ENCODE peak calls at places on chromosomes 16 and 17, in five cellular contexts. D, B, H, I and E are unnamed samples.

GRCh38 chr17:32110596-32110995 is 31.7 kb upstream of the RHOT1 start:
- DNase-seq in I (no peak), H (no peak), D (no peak), B (no peak), E (peak; percentile 45)

GRCh38 chr16:23229714-23230113 is 47.2 kb downstream of the SCNN1G start:
- DNase-seq in H (no peak), B (no peak), D (no peak), I (no peak), E (no peak)

GRCh38 chr16:29958756-29959155 is 3.1 kb upstream of the TMEM219 start:
- DNase-seq in D (no peak), H (no peak), B (no peak), I (no peak), E (no peak)

GRCh38 chr16:8935989-8936388 is 27.7 kb downstream of the USP7 start:
- DNase-seq in B (no peak), I (no peak), D (no peak), H (no peak), E (no peak)

GRCh38 chr16:87874639-87875472 is 5.5 kb upstream of the SLC7A5 start:
- DNase-seq in B (no peak), D (no peak), H (no peak), I (no peak), E (peak; percentile 69)

GRCh38 chr16:53504161-53504663 is 1.2 kb upstream of the AKTIP start:
- DNase-seq in D (no peak), H (no peak), B (peak; percentile 68), I (peak; percentile 83), E (no peak)

GRCh38 chr17:76737082-76737675 is at the start of gene SRSF2:
- DNase-seq in B (peak; percentile 97), H (peak; percentile 84), D (peak; percentile 98), I (peak; percentile 98), E (peak; percentile 98)

GRCh38 chr16:12054868-12055267 is 78.3 kb downstream of the SNX29 start:
- DNase-seq in B (no peak), H (no peak), D (no peak), I (no peak), E (no peak)

GRCh38 chr17:46194393-46195216 is 1.4 kb upstream of the KANSL1 start:
- DNase-seq in I (peak; percentile 73), H (no peak), D (no peak), B (peak; percentile 43), E (no peak)

GRCh38 chr16:86665319-86665675 is 86.9 kb downstream of the FOXL1 start:
- DNase-seq in H (no peak), B (peak; percentile 90), I (peak; percentile 90), D (no peak), E (no peak)